ENCODE peak calls at places on chromosomes 16 and 17, in four cellular contexts. G is brain microvascular endothelial cell, Z is ovary, V is upper lobe of left lung. Y is an unnamed sample.

GRCh38 chr16:49608095-49608494 is 234.5 kb downstream of the C16orf78 start:
- DNase-seq in Z (no peak), V (no peak), G (no peak), Y (peak; percentile 24)

GRCh38 chr17:47324224-47325020 is 667 bp downstream of the EFCAB13 start:
- DNase-seq in G (no peak), V (no peak), Z (peak; percentile 60), Y (peak; percentile 85)

GRCh38 chr17:57207396-57207795 is 48.9 kb upstream of the MSI2 start:
- DNase-seq in V (no peak), Z (no peak), G (no peak), Y (no peak)

GRCh38 chr17:42835732-42836131 is 2.5 kb downstream of the PSME3 start:
- DNase-seq in Z (no peak), G (no peak), V (no peak), Y (no peak)

GRCh38 chr16:50298075-50298460 is 31.7 kb downstream of the ADCY7 start:
- DNase-seq in Z (no peak), V (no peak), G (no peak), Y (no peak)

GRCh38 chr17:76822184-76822778 is 45.9 kb upstream of the MGAT5B start:
- DNase-seq in V (no peak), Z (no peak), G (no peak), Y (no peak)

GRCh38 chr17:75685508-75685907 is 18.4 kb downstream of the SAP30BP start:
- DNase-seq in Z (no peak), G (no peak), V (no peak), Y (no peak)

GRCh38 chr17:40949406-40949805 is 12.0 kb upstream of the KRT23 start:
- DNase-seq in Z (no peak), G (no peak), V (no peak), Y (no peak)

GRCh38 chr16:17921357-17921978 is 415.1 kb downstream of the NPIPA8 start:
- DNase-seq in V (no peak), G (no peak), Z (no peak), Y (no peak)

GRCh38 chr17:28572294-28573099 is 1.2 kb upstream of the PIGS start:
- DNase-seq in G (no peak), Z (no peak), V (no peak), Y (no peak)

GRCh38 chr16:87765473-87765775 is 362 bp downstream of the KLHDC4 start:
- DNase-seq in G (no peak), Z (no peak), V (no peak), Y (no peak)

GRCh38 chr16:87766485-87766797 is 655 bp upstream of the KLHDC4 start:
- DNase-seq in G (no peak), V (peak; percentile 41), Z (no peak), Y (no peak)

GRCh38 chr16:87765776-87766484 is at the start of gene KLHDC4:
- DNase-seq in Z (peak; percentile 88), V (peak; percentile 96), G (peak; percentile 78), Y (peak; percentile 90)

GRCh38 chr16:87762620-87763019 is 3.2 kb downstream of the KLHDC4 start:
- DNase-seq in G (no peak), Z (no peak), V (no peak), Y (no peak)

DNA sequence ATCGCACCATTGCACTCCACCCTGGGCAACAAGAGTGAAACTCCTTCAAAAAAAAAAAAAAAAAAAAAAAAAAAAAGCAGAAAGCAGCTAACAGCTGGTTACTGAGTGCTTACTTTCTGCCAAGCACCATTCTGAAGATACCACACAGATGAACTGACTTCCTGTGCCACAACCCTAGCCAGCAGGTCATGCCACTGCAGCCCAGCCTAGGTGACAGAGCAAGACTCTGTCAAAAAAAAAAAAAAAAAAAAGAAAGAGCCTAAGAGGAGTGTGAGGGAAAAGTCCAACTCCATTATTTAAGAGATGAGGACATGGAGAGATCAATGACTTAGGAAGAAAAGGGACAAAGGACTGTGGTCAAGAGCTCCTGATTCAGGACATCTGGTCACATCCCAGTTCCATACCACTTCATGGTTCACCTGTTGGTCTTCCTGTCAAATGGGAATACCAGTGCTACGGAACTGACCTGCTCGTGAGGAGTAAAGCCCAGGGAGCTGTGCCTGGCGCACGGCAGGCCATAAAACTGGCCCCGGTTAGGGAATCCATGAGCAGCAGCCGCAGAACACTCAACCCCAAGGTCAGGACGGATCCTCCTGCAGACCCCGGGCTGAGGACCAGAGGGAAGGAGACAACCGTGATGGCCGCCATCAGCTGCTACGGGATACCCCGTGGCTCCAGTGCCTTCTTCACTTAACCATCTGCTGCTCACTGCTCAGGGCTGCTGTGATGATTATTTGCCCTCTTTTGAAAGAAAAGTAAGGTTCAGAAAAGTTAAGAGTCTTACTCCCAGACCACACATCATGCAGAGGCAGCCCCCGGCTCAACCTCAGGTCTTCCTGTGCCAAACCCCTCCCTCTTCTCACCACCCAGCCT is 950 bp downstream of the KLHDC4 start:
- DNase-seq in G (no peak), Z (no peak), V (peak; percentile 34), Y (no peak)
- H3K27ac ChIP-seq in G (no peak overlapping the region), Z (no peak overlapping the region), V (peak overlapping the region; percentile 92), Y (no peak overlapping the region)

GRCh38 chr16:72824761-72825160 is 223.2 kb downstream of the ZFHX3 start:
- DNase-seq in Z (no peak), G (no peak), V (no peak), Y (no peak)
- TF ChIP-seq CTCF in Z (no peak), G (no peak), V (no peak), Y (no peak)

GRCh38 chr17:2336215-2337151 is at the start of gene TSR1:
- DNase-seq in G (peak; percentile 87), V (peak; percentile 96), Z (peak; percentile 90), Y (peak; percentile 90)

GRCh38 chr17:2343421-2343820 is 6.1 kb downstream of the SGSM2 start:
- DNase-seq in V (no peak), G (no peak), Z (no peak), Y (no peak)

GRCh38 chr17:2337152-2337810 is at the start of gene SGSM2:
- DNase-seq in Z (peak; percentile 73), G (no peak), V (peak; percentile 94), Y (peak; percentile 79)

GRCh38 chr17:2335726-2336214 is 487 bp downstream of the TSR1 start:
- DNase-seq in G (no peak), Z (no peak), V (no peak), Y (no peak)

DNA sequence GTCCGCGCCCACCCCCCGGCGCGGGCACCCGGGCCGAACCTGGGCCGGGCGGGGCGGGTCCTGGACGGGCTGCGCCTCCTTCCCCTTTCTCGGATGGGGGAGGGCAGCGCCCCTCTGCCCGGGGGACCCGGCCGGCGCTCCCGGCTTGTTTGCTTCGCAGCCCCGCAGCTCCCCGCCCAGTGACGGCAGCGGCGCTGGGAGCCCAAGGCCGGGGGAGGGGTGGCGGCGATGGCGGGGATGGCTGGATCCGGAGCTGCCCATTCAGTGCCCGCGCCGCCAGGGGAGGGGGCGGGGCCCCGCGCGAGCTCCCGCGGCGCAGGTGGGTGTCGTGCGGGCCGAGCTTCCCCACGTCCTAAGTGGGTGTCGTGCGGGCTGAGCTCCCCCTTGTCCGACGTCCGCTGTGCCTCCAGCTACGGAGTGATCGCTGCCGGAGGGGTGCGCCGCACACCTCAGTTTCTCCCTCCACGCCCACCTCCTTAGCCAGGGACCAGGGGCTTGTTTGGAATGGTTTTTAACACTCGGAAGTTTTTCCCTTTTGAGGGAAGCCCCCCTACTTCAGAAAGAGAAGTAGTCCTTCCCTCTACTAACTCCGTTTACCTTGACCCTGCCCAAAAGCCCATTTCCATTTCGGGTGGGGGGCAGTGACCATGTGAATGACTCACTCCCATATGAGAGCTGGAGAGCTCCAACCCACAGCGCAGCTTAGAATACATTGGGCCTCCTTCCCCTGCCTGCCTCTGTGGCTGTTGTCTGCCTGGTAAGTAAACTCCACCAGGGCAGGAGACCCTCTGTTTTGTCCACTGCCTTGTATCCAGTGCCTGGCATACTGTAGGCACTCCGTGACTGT is 733 bp downstream of the SGSM2 start:
- DNase-seq in Z (peak; percentile 72), V (peak; percentile 94), G (no peak), Y (peak; percentile 78)
- H3K27ac ChIP-seq in Z (peak overlapping the region; percentile 86), V (peak overlapping the region; percentile 77), G (peak overlapping the region; percentile 51), Y (peak overlapping the region; percentile 87)

GRCh38 chr16:80436510-80436909 is 104.3 kb upstream of the DYNLRB2 start:
- DNase-seq in Z (no peak), G (no peak), V (no peak), Y (no peak)

GRCh38 chr16:80441935-80442334 is 98.9 kb upstream of the DYNLRB2 start:
- DNase-seq in G (no peak), V (no peak), Z (no peak), Y (no peak)

GRCh38 chr16:80433617-80434016 is 107.2 kb upstream of the DYNLRB2 start:
- DNase-seq in G (no peak), Z (no peak), V (no peak), Y (no peak)

GRCh38 chr16:80440691-80441090 is 100.1 kb upstream of the DYNLRB2 start:
- DNase-seq in V (no peak), G (no peak), Z (no peak), Y (no peak)

GRCh38 chr16:80437707-80438106 is 103.1 kb upstream of the DYNLRB2 start:
- DNase-seq in Z (no peak), V (no peak), G (no peak), Y (no peak)
- TF ChIP-seq CTCF in Z (no peak), V (no peak), G (no peak), Y (no peak)

DNA sequence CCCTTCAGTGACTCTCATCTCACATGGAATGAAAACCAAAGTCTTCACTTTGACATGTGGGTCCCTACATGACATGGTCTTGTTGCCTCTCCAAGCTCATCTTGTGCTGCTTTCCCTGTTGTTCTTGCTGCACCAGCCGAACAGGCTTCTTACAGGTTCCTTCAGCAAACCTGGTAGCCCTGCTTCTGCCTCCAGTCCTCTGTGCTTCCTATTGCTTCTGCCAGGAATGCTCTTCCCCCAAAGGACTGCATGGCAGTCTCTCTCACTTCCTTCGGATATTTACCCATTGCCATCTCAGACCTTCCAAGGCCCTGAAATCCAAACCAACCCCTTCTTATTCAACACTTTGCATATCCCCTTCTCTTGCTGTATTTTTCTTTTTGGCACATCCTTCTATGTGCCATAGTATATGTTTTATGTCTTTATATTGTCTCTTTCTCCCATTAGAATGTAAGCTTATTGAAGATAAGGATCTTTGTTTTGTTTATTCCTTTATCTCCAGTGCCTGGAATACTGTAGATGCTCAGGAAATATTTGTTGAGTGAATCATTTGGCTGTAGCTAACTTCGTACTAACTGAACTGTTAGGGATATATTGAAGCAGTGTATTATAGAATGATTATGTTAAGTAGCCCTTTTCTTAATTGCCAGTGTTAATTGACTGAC is 57.9 kb upstream of the SLC12A3 start:
- DNase-seq in Z (no peak), G (no peak), V (no peak), Y (no peak)
- H3K27ac ChIP-seq in Z (peak overlapping the region; percentile 38), G (peak overlapping the region; percentile 60), V (no peak overlapping the region), Y (no peak overlapping the region)

Y was measured in coronary artery.